ENCODE peak calls at places on chromosomes 16 and 17, in eight cellular contexts. D, Q, S, F, I, B, N and X are unnamed samples.

GRCh38 chr16:72985148-72985882 is 62.6 kb downstream of the ZFHX3 start:
- DNase-seq in D (no peak), Q (no peak), S (peak; percentile 88), F (peak; percentile 56), I (no peak), B (no peak), N (peak; percentile 90), X (no peak)

GRCh38 chr17:7438050-7438614 is 1.2 kb upstream of the FGF11 start:
- DNase-seq in D (no peak), Q (no peak), S (peak; percentile 17), F (no peak), I (peak; percentile 86), B (no peak), N (peak; percentile 64), X (peak; percentile 96)

GRCh38 chr17:75664099-75664549 is 2.8 kb downstream of the RECQL5 start:
- DNase-seq in D (no peak), Q (no peak), S (no peak), F (no peak), I (no peak), B (no peak), N (no peak), X (no peak)

GRCh38 chr17:76562734-76563148 is 22.9 kb downstream of the PRCD start:
- DNase-seq in D (peak; percentile 74), Q (no peak), S (peak; percentile 91), F (peak; percentile 90), I (no peak), B (no peak), N (no peak), X (no peak)

GRCh38 chr16:17345043-17345442 is 125.7 kb downstream of the XYLT1 start:
- DNase-seq in D (no peak), Q (no peak), S (peak; percentile 39), F (peak; percentile 59), I (no peak), B (no peak), N (peak; percentile 81), X (no peak)

GRCh38 chr16:53071748-53072301 is 17.0 kb downstream of the CHD9 start:
- DNase-seq in D (peak; percentile 83), Q (no peak), S (peak; percentile 85), F (peak; percentile 28), I (peak; percentile 63), B (no peak), N (peak; percentile 54), X (no peak)

GRCh38 chr17:2172447-2172938 is 117.6 kb downstream of the HIC1 start:
- DNase-seq in D (peak; percentile 57), Q (no peak), S (peak; percentile 81), F (peak; percentile 91), I (no peak), B (no peak), N (no peak), X (no peak)

GRCh38 chr16:13110124-13110796 is 208.9 kb downstream of the SHISA9 start:
- DNase-seq in D (no peak), Q (no peak), S (no peak), F (peak; percentile 60), I (no peak), B (peak; percentile 83), N (peak; percentile 53), X (no peak)

GRCh38 chr16:56617212-56618085 is 8.1 kb upstream of the MT1E start:
- DNase-seq in D (peak; percentile 74), Q (no peak), S (peak; percentile 82), F (peak; percentile 73), I (peak; percentile 81), B (no peak), N (peak; percentile 79), X (peak; percentile 85)

GRCh38 chr16:9159839-9160550 is 68.6 kb downstream of the HAPSTR1 start:
- DNase-seq in D (peak; percentile 45), Q (peak; percentile 75), S (peak; percentile 66), F (peak; percentile 49), I (peak; percentile 59), B (peak; percentile 70), N (peak; percentile 32), X (no peak)

GRCh38 chr17:49907279-49907678 is 59.4 kb upstream of the TAC4 start:
- DNase-seq in D (no peak), Q (no peak), S (no peak), F (no peak), I (no peak), B (no peak), N (no peak), X (no peak)
- H3K4me3 ChIP-seq in D (no peak overlapping the region), Q (no peak overlapping the region), S (no peak overlapping the region), F (no peak overlapping the region), I (no peak overlapping the region), B (no peak overlapping the region), N (no peak overlapping the region), X (no peak overlapping the region)

DNA sequence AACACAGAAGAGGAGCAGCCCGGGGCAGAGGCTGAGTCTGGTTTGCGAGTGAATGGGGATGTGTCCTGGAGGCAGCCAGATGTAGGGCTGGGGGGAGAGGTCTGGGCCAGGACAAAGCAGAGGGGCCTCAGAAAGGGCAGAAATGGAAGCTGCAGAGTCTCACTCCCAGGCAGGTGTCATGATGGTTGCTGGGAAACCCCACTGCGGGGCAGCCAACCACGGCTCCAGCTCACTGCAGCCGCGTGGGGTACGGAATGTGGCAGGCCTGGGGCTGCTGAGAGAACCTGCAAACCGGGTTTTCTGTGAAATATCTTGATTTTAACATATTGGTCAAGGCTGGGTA is 57.8 kb downstream of the PRMT7 start:
- DNase-seq in D (no peak), Q (no peak), S (no peak), F (no peak), I (no peak), B (no peak), N (no peak), X (no peak)
- H3K4me1 ChIP-seq in D (no peaks in the 10 kb centered on the region), Q (peaks cover 6% of the 10 kb centered on the region), S (no peaks in the 10 kb centered on the region), F (no peaks in the 10 kb centered on the region), I (peaks cover 26% of the 10 kb centered on the region), B (no peaks in the 10 kb centered on the region), N (no peaks in the 10 kb centered on the region), X (peaks cover 59% of the 10 kb centered on the region)

GRCh38 chr17:27340575-27340974 is 46.7 kb downstream of the WSB1 start:
- DNase-seq in D (no peak), Q (no peak), S (no peak), F (no peak), I (no peak), B (no peak), N (no peak), X (no peak)

GRCh38 chr17:27338536-27338985 is 44.6 kb downstream of the WSB1 start:
- DNase-seq in D (no peak), Q (no peak), S (no peak), F (no peak), I (no peak), B (no peak), N (no peak), X (no peak)

GRCh38 chr17:27340990-27341595 is 47.2 kb downstream of the WSB1 start:
- DNase-seq in D (no peak), Q (no peak), S (no peak), F (no peak), I (no peak), B (no peak), N (no peak), X (no peak)

GRCh38 chr17:27339198-27339835 is 45.4 kb downstream of the WSB1 start:
- DNase-seq in D (no peak), Q (no peak), S (no peak), F (no peak), I (no peak), B (no peak), N (no peak), X (no peak)

DNA sequence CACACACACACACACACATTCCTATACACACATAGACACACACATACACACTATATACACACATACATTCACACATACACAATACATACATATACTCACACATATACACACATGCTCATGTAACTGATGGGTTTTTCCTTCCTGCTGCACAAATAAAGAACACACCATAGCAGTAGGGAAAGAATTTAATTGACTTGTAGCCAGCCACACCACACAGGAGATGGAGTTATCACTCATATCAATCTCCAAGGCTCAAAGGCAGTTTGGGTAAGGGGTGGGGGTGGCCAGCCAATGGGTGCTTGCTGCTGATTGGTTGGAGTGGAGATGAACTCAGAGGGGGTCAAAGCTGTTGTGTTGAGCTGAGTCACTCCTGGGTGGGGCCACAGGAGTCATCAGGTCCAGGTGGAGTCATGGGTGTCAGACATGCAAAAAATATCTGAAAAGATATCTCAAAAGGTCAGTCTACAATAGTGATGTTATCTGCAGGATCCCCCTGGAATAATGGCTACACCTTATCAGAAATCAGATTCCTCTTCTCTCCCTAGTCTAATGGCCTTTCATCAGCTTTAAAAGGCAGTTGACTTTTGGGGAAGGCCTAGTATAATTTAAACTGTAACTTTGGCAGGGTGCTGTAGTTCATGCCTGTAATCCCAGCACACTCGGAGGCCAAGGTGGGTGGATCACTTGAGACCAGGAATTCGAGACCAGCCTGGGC is 46.1 kb downstream of the WSB1 start:
- DNase-seq in D (no peak), Q (peak; percentile 78), S (no peak), F (no peak), I (no peak), B (peak; percentile 76), N (no peak), X (no peak)
- H3K4me3 ChIP-seq in D (no peak overlapping the region), Q (no peak overlapping the region), S (no peak overlapping the region), F (no peak overlapping the region), I (no peak overlapping the region), B (no peak overlapping the region), N (no peak overlapping the region), X (no peak overlapping the region)

GRCh38 chr16:27633221-27633620 is 83.3 kb downstream of the KATNIP start:
- DNase-seq in D (no peak), Q (no peak), S (no peak), F (no peak), I (no peak), B (no peak), N (no peak), X (no peak)
- H3K4me1 ChIP-seq in D (peaks cover 5% of the 10 kb centered on the region), Q (no peaks in the 10 kb centered on the region), S (peaks cover 35% of the 10 kb centered on the region), F (no peaks in the 10 kb centered on the region), I (no peaks in the 10 kb centered on the region), B (no peaks in the 10 kb centered on the region), N (no peaks in the 10 kb centered on the region), X (no peaks in the 10 kb centered on the region)